ENCODE peak calls at places on chromosomes 1 and 21, in eight cellular contexts. F, X, V, P, N, H, I and S are unnamed samples.

GRCh38 chr1:113321761-113322387 is 68.4 kb upstream of the MAGI3 start:
- DNase-seq in I (no peak), N (no peak), V (no peak), H (no peak), F (no peak), X (no peak), P (no peak), S (no peak)

GRCh38 chr1:5448486-5448885 is 543.7 kb downstream of the NPHP4 start:
- DNase-seq in H (no peak), I (no peak), N (no peak), V (no peak), X (no peak), P (no peak), F (no peak), S (no peak)

GRCh38 chr1:201261771-201262547 is 21.3 kb upstream of the PKP1 start:
- DNase-seq in F (no peak), N (no peak), H (no peak), I (no peak), P (peak; percentile 6), X (no peak), V (no peak), S (no peak)

GRCh38 chr1:94130851-94131595 is 10.1 kb upstream of the ABCA4 start:
- DNase-seq in F (no peak), P (no peak), V (peak; percentile 71), N (no peak), H (peak; percentile 37), X (no peak), I (no peak), S (no peak)

GRCh38 chr1:202200669-202201068 is 7.1 kb downstream of the LGR6 start:
- DNase-seq in X (peak; percentile 63), F (no peak), N (no peak), P (no peak), I (no peak), V (no peak), H (no peak), S (no peak)

GRCh38 chr1:228884615-228885566 is 149.6 kb downstream of the RHOU start:
- DNase-seq in H (no peak), I (no peak), N (no peak), X (peak; percentile 4), P (no peak), F (peak; percentile 28), V (peak; percentile 19), S (no peak)

GRCh38 chr1:226061793-226062557 is 541 bp upstream of the H3-3A start:
- DNase-seq in F (peak; percentile 89), X (peak; percentile 77), N (peak; percentile 70), P (peak; percentile 95), V (peak; percentile 85), I (peak; percentile 13), H (peak; percentile 85), S (peak; percentile 86)

GRCh38 chr1:246139745-246140182 is 367.3 kb downstream of the SMYD3 start:
- DNase-seq in N (no peak), H (peak; percentile 75), P (no peak), F (peak; percentile 70), V (peak; percentile 88), X (no peak), I (no peak), S (no peak)

GRCh38 chr1:187655163-187655562 is 826.4 kb downstream of the PLA2G4A start:
- DNase-seq in V (peak; percentile 19), I (no peak), H (no peak), F (peak; percentile 57), N (no peak), P (no peak), X (no peak), S (no peak)

GRCh38 chr21:41295721-41296254 is 20.8 kb upstream of the FAM3B start:
- DNase-seq in F (no peak), H (no peak), X (peak; percentile 81), V (no peak), P (no peak), I (no peak), N (no peak), S (no peak)

GRCh38 chr1:3011127-3011526 is 10.1 kb upstream of the ACTRT2 start:
- DNase-seq in P (no peak), F (no peak), X (no peak), V (no peak), I (no peak), N (no peak), H (no peak), S (no peak)

GRCh38 chr1:95069711-95070093 is 3.0 kb downstream of the ALG14 start:
- DNase-seq in V (no peak), P (no peak), F (no peak), H (no peak), I (no peak), X (no peak), N (no peak), S (no peak)

GRCh38 chr1:234541281-234541975 is 62.4 kb upstream of the TARBP1 start:
- DNase-seq in V (peak; percentile 58), I (no peak), H (peak; percentile 35), P (no peak), X (no peak), N (no peak), F (no peak), S (no peak)

GRCh38 chr1:36894824-36895223 is 139.5 kb downstream of the GRIK3 start:
- DNase-seq in H (no peak), X (peak; percentile 13), N (no peak), F (no peak), V (no peak), P (no peak), I (no peak), S (no peak)

GRCh38 chr21:37546949-37547614 is 180.5 kb downstream of the DYRK1A start:
- DNase-seq in I (no peak), F (no peak), X (peak; percentile 10), H (no peak), N (no peak), P (no peak), V (peak; percentile 71), S (no peak)

GRCh38 chr1:244046907-244047738 is 4.0 kb upstream of the ZBTB18 start:
- DNase-seq in X (no peak), F (peak; percentile 48), V (peak; percentile 68), I (peak; percentile 8), H (peak; percentile 57), N (no peak), P (no peak), S (no peak)

GRCh38 chr1:165543651-165544452 is at the start of gene LRRC52:
- DNase-seq in F (no peak), I (no peak), N (peak; percentile 19), P (peak; percentile 16), H (peak; percentile 7), X (no peak), V (peak; percentile 2), S (no peak)

GRCh38 chr1:33718166-33718565 is 145.7 kb upstream of the HMGB4 start:
- DNase-seq in P (no peak), X (no peak), F (no peak), H (no peak), N (no peak), I (no peak), V (no peak), S (no peak)

GRCh38 chr1:53378061-53378460 is 50.2 kb upstream of the LRP8 start:
- DNase-seq in X (peak; percentile 7), I (no peak), F (no peak), V (no peak), N (no peak), H (no peak), P (no peak), S (no peak)

GRCh38 chr21:41228006-41228370 is 60.0 kb downstream of the BACE2 start:
- DNase-seq in N (no peak), F (no peak), X (no peak), V (no peak), I (no peak), P (no peak), H (no peak), S (no peak)

GRCh38 chr1:35111106-35111505 is 31.9 kb downstream of the ZMYM1 start:
- DNase-seq in I (no peak), H (peak; percentile 34), X (no peak), V (peak; percentile 72), F (peak; percentile 58), P (no peak), N (no peak), S (no peak)

GRCh38 chr1:94327001-94327685 is 89.8 kb upstream of the ARHGAP29 start:
- DNase-seq in V (peak; percentile 86), I (no peak), H (peak; percentile 19), N (no peak), P (no peak), F (peak; percentile 70), X (no peak), S (no peak)

GRCh38 chr1:247656475-247656874 is 23.1 kb downstream of the OR13G1 start:
- DNase-seq in F (no peak), I (no peak), H (no peak), N (no peak), V (no peak), P (no peak), X (no peak), S (no peak)

GRCh38 chr1:27614048-27614624 is 10.2 kb upstream of the AHDC1 start:
- DNase-seq in V (no peak), H (no peak), F (no peak), X (no peak), I (no peak), N (no peak), P (no peak), S (no peak)

GRCh38 chr21:46324390-46325072 is 575 bp downstream of the PCNT start:
- DNase-seq in I (peak; percentile 81), H (peak; percentile 76), V (peak; percentile 74), N (peak; percentile 80), X (peak; percentile 90), P (peak; percentile 97), F (peak; percentile 93), S (peak; percentile 86)

GRCh38 chr1:164740021-164740526 is 181.1 kb downstream of the PBX1 start:
- DNase-seq in H (no peak), V (no peak), P (no peak), X (no peak), N (no peak), F (no peak), I (no peak), S (no peak)

GRCh38 chr1:112126598-112126997 is 137.1 kb upstream of the KCND3 start:
- DNase-seq in V (no peak), X (no peak), N (no peak), P (no peak), F (no peak), H (no peak), I (no peak), S (no peak)

GRCh38 chr1:65001238-65001792 is 35.0 kb upstream of the JAK1 start:
- DNase-seq in N (peak; percentile 11), F (peak; percentile 67), V (no peak), H (no peak), P (no peak), I (peak; percentile 61), X (peak; percentile 72), S (peak; percentile 52)